ENCODE peak calls at places on chromosomes 2 and 18, in four cellular contexts. M, Y, J and D are unnamed samples.

GRCh38 chr18:3513481-3513880 is 63.5 kb downstream of the TGIF1 start:
- DNase-seq in M (no peak), Y (no peak), J (no peak), D (no peak)

GRCh38 chr18:70469916-70470315 is 181.1 kb downstream of the SOCS6 start:
- DNase-seq in M (no peak), Y (no peak), J (no peak), D (no peak)

GRCh38 chr2:30359644-30360167 is 87.3 kb upstream of the LCLAT1 start:
- DNase-seq in M (no peak), Y (peak), J (peak), D (no peak)

GRCh38 chr2:55141572-55142413 is 90.3 kb downstream of the CLHC1 start:
- DNase-seq in M (no peak), Y (no peak), J (no peak), D (no peak)

GRCh38 chr2:238170386-238171071 is 11.8 kb downstream of the ERFE start:
- DNase-seq in M (no peak), Y (no peak), J (no peak), D (no peak)

GRCh38 chr18:79393626-79394401 is 1.9 kb upstream of the NFATC1 start:
- DNase-seq in M (no peak), Y (peak), J (peak), D (peak)

GRCh38 chr2:18118703-18119102 is 240.2 kb downstream of the KCNS3 start:
- DNase-seq in M (no peak), Y (no peak), J (peak), D (no peak)

GRCh38 chr2:207930747-207931146 is 94.6 kb downstream of the PLEKHM3 start:
- DNase-seq in M (no peak), Y (no peak), J (no peak), D (no peak)

GRCh38 chr18:50429207-50429948 is 54.5 kb downstream of the SKA1 start:
- DNase-seq in M (no peak), Y (no peak), J (peak), D (no peak)

GRCh38 chr2:176428943-176429469 is 159.8 kb downstream of the MTX2 start:
- DNase-seq in M (no peak), Y (no peak), J (no peak), D (no peak)

GRCh38 chr2:70463581-70463980 is 90.0 kb downstream of the TGFA start:
- DNase-seq in M (no peak), Y (no peak), J (no peak), D (no peak)

GRCh38 chr2:70461981-70462876 is 91.4 kb downstream of the TGFA start:
- DNase-seq in M (no peak), Y (no peak), J (no peak), D (no peak)

GRCh38 chr2:70458661-70459060 is 95.0 kb downstream of the TGFA start:
- DNase-seq in M (no peak), Y (no peak), J (no peak), D (no peak)

GRCh38 chr2:70461414-70461813 is 92.2 kb downstream of the TGFA start:
- DNase-seq in M (no peak), Y (no peak), J (no peak), D (no peak)

GRCh38 chr2:70460333-70460732 is 93.3 kb downstream of the TGFA start:
- DNase-seq in M (no peak), Y (no peak), J (no peak), D (no peak)
- TF ChIP-seq CTCF in M (no peak), Y (no peak), J (no peak), D (no peak)

GRCh38 chr2:127185093-127185492 is 35.0 kb downstream of the CYP27C1 start:
- DNase-seq in M (no peak), Y (no peak), J (no peak), D (no peak)
- TF ChIP-seq CTCF in M (no peak), Y (no peak), J (no peak), D (no peak)

DNA sequence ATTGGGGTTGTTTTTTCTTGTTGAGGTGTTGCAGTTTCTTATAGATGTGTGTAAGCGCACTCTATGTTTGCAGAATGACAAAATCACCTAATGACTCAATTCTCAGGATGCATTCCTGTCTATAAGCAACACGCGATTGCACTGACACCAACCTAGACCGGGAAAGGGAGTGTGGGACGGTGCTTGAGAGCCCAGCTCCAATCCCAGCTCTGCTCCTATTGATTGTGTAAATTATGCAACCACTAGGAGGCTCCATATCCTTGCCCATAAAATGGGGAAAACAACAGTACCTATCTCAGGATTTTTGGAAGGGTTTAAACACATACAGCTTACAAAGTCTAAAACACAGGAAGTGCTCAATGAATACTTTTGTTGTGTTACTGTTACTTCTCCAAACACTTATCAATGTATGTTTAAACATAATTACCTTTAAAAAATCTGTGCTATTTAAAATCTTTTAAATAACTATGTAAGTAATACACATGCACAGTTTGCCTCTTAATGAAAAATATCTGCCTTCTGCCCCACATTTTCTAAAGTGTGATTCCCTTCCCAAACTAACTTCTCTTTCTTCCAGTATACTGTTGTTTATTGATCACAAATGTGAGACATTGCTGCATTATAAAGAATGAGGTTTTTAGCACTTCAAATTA is 132.5 kb downstream of the SPHKAP start:
- DNase-seq in M (no peak), Y (no peak), J (peak), D (no peak)
- TF ChIP-seq CTCF in M (no peak), Y (peak), J (peak), D (peak)

DNA sequence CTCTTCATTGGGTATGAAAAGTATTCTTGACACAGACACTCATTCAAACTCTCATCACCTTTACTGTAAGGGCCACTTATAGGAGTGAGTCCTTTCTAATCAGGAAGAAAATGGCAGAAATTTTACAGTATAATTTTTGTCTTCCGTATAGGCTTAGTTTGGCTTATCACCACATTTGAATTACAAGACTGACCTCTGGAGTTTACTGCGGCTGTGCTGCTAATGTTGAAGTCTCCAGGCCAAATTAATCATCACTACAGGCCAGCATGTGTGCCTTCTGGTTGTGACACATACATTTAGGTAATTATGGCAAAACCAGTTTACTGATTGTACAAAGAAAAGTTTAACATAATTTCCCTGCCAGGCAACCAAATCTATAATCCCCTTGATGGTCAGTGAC is 753.6 kb upstream of the GCFC2 start:
- DNase-seq in M (no peak), Y (no peak), J (no peak), D (no peak)
- TF ChIP-seq CTCF in M (no peak), Y (no peak), J (no peak), D (no peak)

GRCh38 chr2:96684883-96685282 is 42.3 kb downstream of the FER1L5 start:
- DNase-seq in M (no peak), Y (no peak), J (no peak), D (no peak)

GRCh38 chr2:96687266-96687665 is 44.7 kb downstream of the FER1L5 start:
- DNase-seq in M (no peak), Y (no peak), J (no peak), D (no peak)

GRCh38 chr2:96683972-96684820 is 41.6 kb downstream of the FER1L5 start:
- DNase-seq in M (no peak), Y (no peak), J (no peak), D (no peak)

GRCh38 chr2:96685285-96685591 is 42.7 kb downstream of the FER1L5 start:
- DNase-seq in M (no peak), Y (no peak), J (no peak), D (no peak)

GRCh38 chr2:96685592-96686459 is 43.3 kb downstream of the FER1L5 start:
- DNase-seq in M (no peak), Y (no peak), J (no peak), D (peak)
- TF ChIP-seq CTCF in M (no peak), Y (no peak), J (no peak), D (no peak)

GRCh38 chr2:67006373-67006960 is 390.7 kb upstream of the ETAA1 start:
- DNase-seq in M (no peak), Y (no peak), J (no peak), D (no peak)
- TF ChIP-seq CTCF in M (no peak), Y (no peak), J (no peak), D (no peak)

GRCh38 chr2:78979380-78980238 is 45.9 kb upstream of the REG3G start:
- DNase-seq in M (no peak), Y (no peak), J (no peak), D (peak)
- TF ChIP-seq CTCF in M (no peak), Y (peak), J (peak), D (peak)

GRCh38 chr2:71932027-71932779 is 215.5 kb downstream of the CYP26B1 start:
- DNase-seq in M (no peak), Y (no peak), J (no peak), D (peak)

GRCh38 chr2:71934595-71935263 is 212.9 kb downstream of the CYP26B1 start:
- DNase-seq in M (no peak), Y (peak), J (peak), D (no peak)

GRCh38 chr2:71932780-71933466 is 214.7 kb downstream of the CYP26B1 start:
- DNase-seq in M (no peak), Y (peak), J (no peak), D (peak)

GRCh38 chr2:71934320-71934593 is 213.4 kb downstream of the CYP26B1 start:
- DNase-seq in M (no peak), Y (no peak), J (no peak), D (no peak)

GRCh38 chr2:71933467-71934319 is 214.0 kb downstream of the CYP26B1 start:
- DNase-seq in M (no peak), Y (peak), J (peak), D (no peak)
- TF ChIP-seq CTCF in M (no peak), Y (no peak), J (peak), D (no peak)

GRCh38 chr2:217014298-217015116 is 154.6 kb upstream of the TNP1 start:
- DNase-seq in M (no peak), Y (no peak), J (no peak), D (no peak)
- TF ChIP-seq CTCF in M (no peak), Y (no peak), J (no peak), D (no peak)